ENCODE peak calls at places on chromosome X, in five cellular contexts. One of them, this sample, is unnamed.
A peak's percentile ranks its signal among the peaks of the same experiment; 100 is the strongest.

GRCh38 chrX:85004255-85004654 is 578 bp downstream of the APOOL start:
- DNase-seq in iris pigment epithelial cell: peak; percentile 47
- DNase-seq in foreskin melanocyte: no peak
- DNase-seq in myocyte: no peak
- DNase-seq in glomerular endothelial cell: no peak
- DNase-seq in this sample: peak; percentile 12

GRCh38 chrX:51047950-51048349 is 137.4 kb downstream of the BMP15 start:
- DNase-seq in myocyte: no peak
- DNase-seq in glomerular endothelial cell: no peak
- DNase-seq in iris pigment epithelial cell: no peak
- DNase-seq in foreskin melanocyte: no peak
- DNase-seq in this sample: no peak

GRCh38 chrX:122703762-122704161 is 480.3 kb upstream of the GRIA3 start:
- DNase-seq in myocyte: no peak
- DNase-seq in foreskin melanocyte: no peak
- DNase-seq in glomerular endothelial cell: no peak
- DNase-seq in iris pigment epithelial cell: no peak
- DNase-seq in this sample: no peak

GRCh38 chrX:119729408-119730201 is 28.8 kb upstream of the SOWAHD start:
- DNase-seq in glomerular endothelial cell: peak; percentile 14
- DNase-seq in myocyte: peak; percentile 54
- DNase-seq in iris pigment epithelial cell: peak; percentile 78
- DNase-seq in foreskin melanocyte: no peak
- DNase-seq in this sample: peak; percentile 76

GRCh38 chrX:27966492-27966891 is 14.8 kb downstream of the DCAF8L1 start:
- DNase-seq in glomerular endothelial cell: no peak
- DNase-seq in myocyte: no peak
- DNase-seq in iris pigment epithelial cell: peak; percentile 3
- DNase-seq in foreskin melanocyte: no peak
- DNase-seq in this sample: no peak

GRCh38 chrX:18291006-18291545 is 63.4 kb downstream of the SCML2 start:
- DNase-seq in foreskin melanocyte: no peak
- DNase-seq in glomerular endothelial cell: no peak
- DNase-seq in myocyte: no peak
- DNase-seq in iris pigment epithelial cell: no peak
- DNase-seq in this sample: peak; percentile 90

GRCh38 chrX:40877869-40878268 is 142.5 kb upstream of the MED14 start:
- DNase-seq in myocyte: no peak
- DNase-seq in iris pigment epithelial cell: peak; percentile 38
- DNase-seq in glomerular endothelial cell: no peak
- DNase-seq in foreskin melanocyte: no peak
- DNase-seq in this sample: peak; percentile 67

GRCh38 chrX:40784516-40785151 is 49.3 kb upstream of the MED14 start:
- DNase-seq in iris pigment epithelial cell: peak; percentile 36
- DNase-seq in myocyte: no peak
- DNase-seq in glomerular endothelial cell: no peak
- DNase-seq in foreskin melanocyte: no peak
- DNase-seq in this sample: no peak

GRCh38 chrX:130799393-130799792 is 103.6 kb downstream of the ENOX2 start:
- DNase-seq in glomerular endothelial cell: no peak
- DNase-seq in myocyte: no peak
- DNase-seq in foreskin melanocyte: no peak
- DNase-seq in iris pigment epithelial cell: peak; percentile 56
- DNase-seq in this sample: no peak

GRCh38 chrX:132373610-132374009 is 115.2 kb downstream of the MBNL3 start:
- DNase-seq in glomerular endothelial cell: no peak
- DNase-seq in myocyte: no peak
- DNase-seq in iris pigment epithelial cell: no peak
- DNase-seq in foreskin melanocyte: no peak
- DNase-seq in this sample: no peak